ENCODE peak calls at places on chromosomes 11 and 22, in nine cellular contexts. J is stimulated activated CD4-positive, alpha-beta T cell treated with anti-CD3 and anti-CD28 coated beads, Interleukin-2, amount 100 ng/mL, for 24 hours; Q is OCI-LY7; B is naive thymus-derived CD8-positive, alpha-beta T cell; P is cardiac fibroblast; M is head of caudate nucleus; N is brain microvascular endothelial cell; X is colonic mucosa; G is ovary. I is an unnamed sample.

GRCh38 chr11:117704416-117705150 is 92.4 kb downstream of the DSCAML1 start:
- DNase-seq in J (no peak), Q (no peak), B (no peak), P (no peak), M (peak; percentile 70), N (no peak), X (no peak), G (no peak), I (peak; percentile 22)

GRCh38 chr11:127939000-127939399 is 648.4 kb downstream of the ETS1 start:
- DNase-seq in J (no peak), Q (no peak), B (no peak), P (no peak), M (no peak), N (no peak), X (no peak), G (no peak), I (no peak)

GRCh38 chr22:46422896-46423295 is 87.4 kb downstream of the TRMU start:
- DNase-seq in J (no peak), Q (no peak), B (no peak), P (no peak), M (no peak), N (no peak), X (no peak), G (no peak), I (no peak)

GRCh38 chr11:73184953-73185671 is 33.0 kb upstream of the P2RY2 start:
- DNase-seq in J (peak; percentile 71), Q (peak; percentile 65), B (no peak), P (peak; percentile 64), M (peak; percentile 59), N (peak; percentile 45), X (peak; percentile 82), G (no peak), I (peak; percentile 38)

GRCh38 chr11:114315749-114316368 is 19.7 kb downstream of the NNMT start:
- DNase-seq in J (no peak), Q (no peak), B (no peak), P (peak; percentile 44), M (no peak), N (no peak), X (peak; percentile 58), G (no peak), I (no peak)

GRCh38 chr11:47595029-47595428 is 818 bp upstream of the C1QTNF4 start:
- DNase-seq in J (no peak), Q (no peak), B (no peak), P (no peak), M (no peak), N (no peak), X (no peak), G (no peak), I (no peak)

GRCh38 chr22:24133187-24133965 is 47.9 kb upstream of the SUSD2 start:
- DNase-seq in J (peak; percentile 21), Q (no peak), B (peak; percentile 84), P (peak; percentile 40), M (no peak), N (no peak), X (no peak), G (no peak), I (no peak)

GRCh38 chr11:66020618-66021357 is 5.5 kb downstream of the CATSPER1 start:
- DNase-seq in J (no peak), Q (no peak), B (peak; percentile 60), P (peak; percentile 69), M (no peak), N (peak; percentile 47), X (no peak), G (no peak), I (no peak)

GRCh38 chr11:19080579-19080993 is 20.1 kb upstream of the MRGPRX2 start:
- DNase-seq in J (no peak), Q (no peak), B (no peak), P (peak; percentile 82), M (peak; percentile 20), N (no peak), X (no peak), G (no peak), I (no peak)

GRCh38 chr22:27226666-27227065 is 569.3 kb downstream of the MIAT start:
- DNase-seq in J (no peak), Q (no peak), B (no peak), P (no peak), M (no peak), N (no peak), X (no peak), G (no peak), I (no peak)

GRCh38 chr22:45033136-45033535 is 23.3 kb upstream of the PHF21B start:
- DNase-seq in J (no peak), Q (no peak), B (no peak), P (no peak), M (no peak), N (no peak), X (no peak), G (no peak), I (no peak)

GRCh38 chr11:59582006-59582405 is 33.6 kb downstream of the OSBP start:
- DNase-seq in J (no peak), Q (no peak), B (no peak), P (no peak), M (no peak), N (no peak), X (no peak), G (no peak), I (no peak)

GRCh38 chr11:61885166-61885778 is 6.1 kb downstream of the FADS3 start:
- DNase-seq in J (no peak), Q (no peak), B (no peak), P (no peak), M (no peak), N (no peak), X (no peak), G (no peak), I (no peak)